ENCODE peak calls at places on chromosome 19, in nine cellular contexts. W is tibial artery, X is lower lobe of right lung, C is mucosa of descending colon, S is A549, N is heart left ventricle, R is GM13977, A is foreskin fibroblast, U is fibroblast of mammary gland. F is an unnamed sample.
A peak's percentile ranks its signal among the peaks of the same experiment; 100 is the strongest.

GRCh38 chr19:47143322-47144073 is 12.9 kb downstream of the SAE1 start:
- DNase-seq in R (no peak), C (no peak), A (no peak), W (no peak), U (no peak), S (no peak), N (no peak), X (no peak), F (no peak)

GRCh38 chr19:50328257-50329145 is 676 bp downstream of the KCNC3 start:
- DNase-seq in C (peak; percentile 60), S (peak; percentile 57), U (no peak), R (peak; percentile 66), A (peak; percentile 27), W (no peak), N (no peak), X (peak; percentile 72), F (no peak)

GRCh38 chr19:48064509-48064908 is 20.6 kb upstream of the CABP5 start:
- DNase-seq in W (no peak), R (no peak), C (no peak), N (no peak), X (no peak), A (peak; percentile 48), S (no peak), U (no peak), F (peak; percentile 12)

GRCh38 chr19:56141416-56141992 is 417 bp downstream of the ZNF444 start:
- DNase-seq in C (peak; percentile 60), S (no peak), N (no peak), W (no peak), U (no peak), X (no peak), A (peak; percentile 30), R (peak; percentile 59), F (no peak)

GRCh38 chr19:33387351-33388230 is 14.1 kb downstream of the CEBPG start:
- DNase-seq in X (no peak), N (peak; percentile 18), S (no peak), A (no peak), R (no peak), W (no peak), U (no peak), C (peak; percentile 26), F (no peak)

GRCh38 chr19:41302624-41303351 is 7.2 kb upstream of the CCDC97 start:
- DNase-seq in W (no peak), X (no peak), C (peak; percentile 54), N (no peak), U (no peak), A (no peak), R (peak; percentile 84), S (no peak), F (no peak)

GRCh38 chr19:27822336-27822735 is 1390.6 kb downstream of the UQCRFS1 start:
- DNase-seq in X (no peak), R (no peak), U (peak; percentile 11), W (no peak), A (no peak), S (no peak), C (no peak), N (no peak), F (no peak)

GRCh38 chr19:10408511-10409291 is 5.4 kb upstream of the CDC37 start:
- DNase-seq in W (no peak), C (peak; percentile 57), R (peak; percentile 59), X (peak; percentile 84), U (no peak), S (no peak), A (no peak), N (no peak), F (no peak)

GRCh38 chr19:1873524-1874473 is 10.4 kb upstream of the KLF16 start:
- DNase-seq in X (no peak), A (no peak), R (no peak), N (peak; percentile 79), S (no peak), W (peak; percentile 68), C (peak; percentile 53), U (peak; percentile 47), F (no peak)

GRCh38 chr19:28465317-28466086 is 747.4 kb downstream of the UQCRFS1 start:
- DNase-seq in A (peak; percentile 10), N (no peak), R (no peak), W (no peak), U (peak; percentile 35), S (no peak), X (no peak), C (no peak), F (no peak)

GRCh38 chr19:47790398-47790814 is 11.9 kb downstream of the SELENOW start:
- DNase-seq in X (peak; percentile 90), W (peak; percentile 86), N (peak; percentile 79), R (peak; percentile 82), C (peak; percentile 85), U (peak; percentile 61), S (peak; percentile 85), A (peak; percentile 77), F (no peak)

GRCh38 chr19:10744222-10744847 is 26.5 kb downstream of the DNM2 start:
- DNase-seq in A (no peak), C (peak; percentile 66), R (no peak), N (no peak), W (no peak), U (no peak), X (no peak), S (no peak), F (no peak)

GRCh38 chr19:13839938-13840750 is 36.8 kb upstream of the NANOS3 start:
- DNase-seq in R (no peak), U (peak; percentile 50), X (peak; percentile 81), N (no peak), W (peak; percentile 89), A (peak; percentile 88), S (peak; percentile 66), C (peak; percentile 92), F (peak; percentile 75)

GRCh38 chr19:5837768-5838364 is 1.6 kb downstream of the FUT6 start:
- DNase-seq in S (no peak), U (no peak), N (no peak), C (peak; percentile 39), W (no peak), X (no peak), A (no peak), R (no peak), F (no peak)
- TF ChIP-seq CTCF in S (no peak), U (no peak), N (no peak), C (no peak), W (no peak), X (no peak), A (no peak), R (no peak), F (no peak)

GRCh38 chr19:18674616-18675015 is 8.9 kb upstream of the CRTC1 start:
- DNase-seq in R (no peak), S (no peak), W (no peak), N (peak; percentile 65), A (peak; percentile 35), X (no peak), U (peak; percentile 33), C (no peak), F (no peak)

GRCh38 chr19:18672044-18672451 is 11.4 kb upstream of the CRTC1 start:
- DNase-seq in N (no peak), C (no peak), S (no peak), X (no peak), W (peak; percentile 77), U (no peak), R (no peak), A (peak; percentile 30), F (no peak)

GRCh38 chr19:18670313-18670712 is 13.2 kb upstream of the CRTC1 start:
- DNase-seq in W (no peak), A (no peak), X (no peak), N (no peak), R (no peak), S (no peak), C (no peak), U (no peak), F (no peak)

GRCh38 chr19:18671303-18672043 is 12.0 kb upstream of the CRTC1 start:
- DNase-seq in A (peak; percentile 42), C (no peak), N (no peak), R (no peak), W (peak; percentile 69), S (no peak), U (no peak), X (no peak), F (no peak)

DNA sequence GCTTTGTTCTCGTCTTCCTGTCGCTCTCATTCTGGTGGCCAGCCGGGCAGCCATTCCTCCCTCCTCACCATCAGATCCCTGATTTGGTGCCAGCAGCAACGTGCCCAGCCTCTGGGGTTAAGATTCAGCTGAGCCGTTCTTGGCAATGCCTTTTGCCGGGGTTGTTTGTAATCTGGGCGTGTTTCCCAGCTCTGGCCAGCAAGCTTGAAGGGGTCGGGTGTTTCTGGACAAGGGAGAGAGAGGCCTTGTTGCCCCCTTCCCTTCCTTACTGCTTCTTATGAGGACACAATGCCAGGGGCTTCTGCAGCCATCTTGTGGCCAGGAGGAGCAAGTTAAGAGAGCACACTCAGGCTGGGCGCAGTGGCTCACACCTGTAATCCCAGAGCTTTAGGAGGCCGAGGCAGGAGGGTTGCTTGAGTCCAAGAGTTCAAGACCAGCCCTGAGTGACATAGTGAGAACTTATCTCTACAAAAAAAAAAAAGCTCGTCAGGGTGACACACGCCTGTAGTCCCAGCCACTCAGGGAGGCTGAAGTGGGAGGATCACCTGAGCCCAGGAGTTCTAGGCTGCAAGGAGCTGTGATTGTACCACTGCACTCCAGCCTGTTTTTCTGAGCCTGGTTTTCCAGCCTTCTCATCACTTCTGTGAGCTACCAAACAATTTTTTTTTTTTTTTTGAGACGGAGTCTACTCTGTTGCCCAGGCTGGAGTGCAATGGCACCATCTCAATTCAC is 10.7 kb upstream of the CRTC1 start:
- DNase-seq in A (peak; percentile 60), X (no peak), R (no peak), S (peak; percentile 39), W (peak; percentile 94), C (no peak), N (no peak), U (peak; percentile 51), F (no peak)
- TF ChIP-seq CTCF in A (peak; percentile 33), X (no peak), R (peak; percentile 33), S (peak; percentile 22), W (peak; percentile 41), C (no peak), N (no peak), U (peak; percentile 37), F (peak; percentile 46)

DNA sequence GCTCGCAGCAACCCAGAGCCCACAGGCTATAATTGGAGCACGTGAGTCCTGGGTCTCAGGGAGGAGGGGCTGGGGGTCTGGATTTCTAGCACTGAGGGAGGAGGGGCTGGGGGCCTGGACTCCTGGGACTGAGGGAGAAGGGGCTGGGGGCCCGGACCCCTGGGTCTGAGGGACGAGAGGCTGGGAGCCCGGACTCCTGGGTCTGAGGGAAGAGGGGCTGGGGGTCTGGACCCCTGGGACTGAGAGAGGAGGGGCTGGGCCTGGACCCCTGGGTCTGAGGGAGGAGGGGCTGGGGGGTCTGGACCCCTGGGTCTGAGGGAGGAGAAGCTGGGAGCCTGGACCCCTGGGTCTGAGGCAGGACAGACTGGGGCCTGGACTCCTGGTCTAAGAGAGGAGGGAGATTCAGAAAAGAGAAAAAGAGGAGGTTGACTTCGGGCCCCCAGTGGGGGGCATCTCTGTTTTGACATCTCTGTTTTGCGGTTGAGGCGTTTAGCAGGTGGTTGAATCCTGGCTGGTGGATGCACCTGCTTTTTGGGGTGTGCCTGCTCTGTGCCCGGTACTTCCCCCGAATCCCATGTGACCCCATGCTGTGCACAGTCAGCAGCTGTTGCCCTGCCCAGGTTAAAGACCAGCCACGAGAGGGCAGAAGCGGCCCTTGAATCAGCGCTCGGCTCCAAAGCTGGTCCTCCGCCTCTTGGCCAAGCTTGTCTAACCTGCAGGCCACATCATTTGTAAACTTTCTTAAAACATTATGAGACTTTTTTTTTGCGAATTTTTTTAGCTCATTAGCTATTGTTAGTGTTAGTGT is 10.5 kb downstream of the PVR start:
- DNase-seq in S (peak; percentile 88), W (peak; percentile 80), A (peak; percentile 63), U (peak; percentile 41), X (peak; percentile 88), C (peak; percentile 86), N (peak; percentile 75), R (peak; percentile 88), F (no peak)
- TF ChIP-seq CTCF in S (peak; percentile 93), W (peak; percentile 41), A (peak; percentile 23), U (peak; percentile 26), X (peak; percentile 72), C (no peak), N (peak; percentile 50), R (peak; percentile 88), F (no peak)

GRCh38 chr19:45079063-45079910 is at the start of gene GEMIN7:
- DNase-seq in A (peak; percentile 91), U (peak; percentile 57), S (peak; percentile 88), X (peak; percentile 81), R (peak; percentile 84), N (peak; percentile 81), W (peak; percentile 76), C (peak; percentile 88), F (peak; percentile 58)
- TF ChIP-seq CTCF in A (no peak), U (no peak), S (no peak), X (peak; percentile 30), R (peak; percentile 4), N (no peak), W (peak; percentile 21), C (no peak), F (peak; percentile 44)

F was measured in HFFc6.